ENCODE peak calls at places on chromosome 21, in six cellular contexts. N is heart left ventricle, Y is uterus, V is stomach, K is Peyer's patch, S is IMR-90. I is an unnamed sample.

GRCh38 chr21:22900511-22900910 is 1902.3 kb downstream of the NCAM2 start:
- DNase-seq in Y (no peak), V (no peak), S (peak; percentile 2), K (no peak), N (no peak), I (no peak)

GRCh38 chr21:34554227-34554626 is 42.2 kb upstream of the KCNE1 start:
- DNase-seq in N (no peak), Y (no peak), S (no peak), K (no peak), V (no peak), I (no peak)

GRCh38 chr21:15289896-15290841 is 225.4 kb upstream of the NRIP1 start:
- DNase-seq in N (no peak), S (no peak), K (no peak), Y (no peak), V (peak; percentile 76), I (no peak)

GRCh38 chr21:29350246-29350779 is 51.6 kb downstream of the BACH1 start:
- DNase-seq in K (no peak), N (no peak), S (peak; percentile 40), Y (no peak), V (no peak), I (no peak)

GRCh38 chr21:34530264-34530663 is 18.3 kb upstream of the KCNE1 start:
- DNase-seq in N (no peak), K (no peak), S (peak; percentile 86), Y (no peak), V (no peak), I (no peak)

GRCh38 chr21:15439726-15440125 is 290.1 kb upstream of the USP25 start:
- DNase-seq in V (no peak), Y (no peak), K (no peak), N (no peak), S (no peak), I (no peak)

GRCh38 chr21:33334824-33335223 is 10.1 kb downstream of the IFNAR1 start:
- DNase-seq in Y (no peak), V (no peak), N (no peak), K (no peak), S (no peak), I (no peak)

GRCh38 chr21:22342855-22343254 is 1344.6 kb downstream of the NCAM2 start:
- DNase-seq in K (no peak), N (no peak), Y (no peak), V (no peak), S (no peak), I (no peak)

GRCh38 chr21:43937898-43938309 is 72.9 kb downstream of the AGPAT3 start:
- DNase-seq in S (no peak), V (no peak), N (no peak), Y (no peak), K (peak; percentile 77), I (no peak)

GRCh38 chr21:16908087-16908486 is 604.8 kb upstream of the CXADR start:
- DNase-seq in V (no peak), K (no peak), Y (peak; percentile 72), S (no peak), N (no peak), I (peak; percentile 31)

GRCh38 chr21:33128538-33128937 is 58.6 kb downstream of the OLIG1 start:
- DNase-seq in V (no peak), N (no peak), K (no peak), S (no peak), Y (no peak), I (no peak)

GRCh38 chr21:31115249-31115648 is 77.0 kb upstream of the KRTAP19-8 start:
- DNase-seq in V (no peak), N (no peak), S (no peak), K (no peak), Y (no peak), I (no peak)

GRCh38 chr21:37225440-37225839 is 41.7 kb downstream of the VPS26C start:
- DNase-seq in K (no peak), Y (no peak), V (no peak), N (no peak), S (no peak), I (no peak)

GRCh38 chr21:28675265-28676041 is 317.2 kb downstream of the LTN1 start:
- DNase-seq in N (no peak), K (no peak), V (no peak), Y (peak; percentile 29), S (no peak), I (no peak)

GRCh38 chr21:34807881-34808568 is 139.2 kb downstream of the CLIC6 start:
- DNase-seq in S (peak; percentile 94), V (peak; percentile 41), N (no peak), K (no peak), Y (peak; percentile 43), I (no peak)

GRCh38 chr21:32306021-32306780 is 7.5 kb downstream of the MRAP start:
- DNase-seq in V (no peak), Y (no peak), S (no peak), N (no peak), K (no peak), I (no peak)

GRCh38 chr21:19224090-19224489 is 820.5 kb upstream of the TMPRSS15 start:
- DNase-seq in V (no peak), N (no peak), Y (no peak), S (no peak), K (no peak), I (no peak)

GRCh38 chr21:39579734-39580332 is 32.9 kb upstream of the B3GALT5 start:
- DNase-seq in Y (no peak), N (no peak), S (no peak), K (no peak), V (no peak), I (no peak)

GRCh38 chr21:39576518-39577128 is 36.1 kb upstream of the B3GALT5 start:
- DNase-seq in N (no peak), K (no peak), S (no peak), V (no peak), Y (no peak), I (no peak)

GRCh38 chr21:39580744-39581143 is 32.0 kb upstream of the B3GALT5 start:
- DNase-seq in S (no peak), K (no peak), V (no peak), Y (no peak), N (no peak), I (no peak)

GRCh38 chr21:39582749-39583148 is 30.0 kb upstream of the B3GALT5 start:
- DNase-seq in K (no peak), Y (no peak), N (no peak), V (no peak), S (no peak), I (no peak)

DNA sequence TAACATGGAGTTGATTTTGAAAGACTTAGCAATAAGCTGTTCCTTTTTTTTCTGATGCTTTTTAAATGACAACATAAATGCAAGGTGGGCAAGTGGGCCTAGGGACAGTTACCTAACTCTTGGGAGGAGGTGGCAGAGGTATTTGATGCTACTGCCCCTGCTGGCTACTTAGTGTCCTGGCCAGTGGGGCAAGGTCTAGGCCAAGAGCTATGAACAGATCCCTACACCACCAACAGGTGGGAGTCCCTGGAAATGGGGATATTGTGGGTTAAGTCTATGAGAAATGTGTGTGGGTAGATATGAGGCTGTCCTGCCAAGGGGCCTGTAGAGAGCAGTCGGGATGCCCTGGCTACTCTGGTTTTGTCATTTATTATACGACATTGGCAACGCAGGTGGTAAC is 31.3 kb upstream of the B3GALT5 start:
- DNase-seq in N (no peak), Y (no peak), S (no peak), K (no peak), V (no peak), I (no peak)
- TF ChIP-seq CTCF in N (no peak), Y (no peak), S (no peak), K (no peak), V (no peak), I (no peak)

GRCh38 chr21:35909456-35910178 is 150.7 kb downstream of the SETD4 start:
- DNase-seq in S (peak; percentile 21), K (no peak), Y (no peak), N (no peak), V (no peak), I (no peak)
- H3K4me3 ChIP-seq in S (no peak overlapping the region), K (no peak overlapping the region), Y (no peak overlapping the region), N (no peak overlapping the region), V (no peak overlapping the region), I (no peak overlapping the region)

GRCh38 chr21:42833439-42833815 is 45.9 kb downstream of the WDR4 start:
- DNase-seq in K (peak; percentile 25), V (peak; percentile 54), S (peak; percentile 5), N (no peak), Y (no peak), I (no peak)

GRCh38 chr21:42829954-42830353 is 49.4 kb downstream of the WDR4 start:
- DNase-seq in V (no peak), K (peak; percentile 13), S (no peak), N (no peak), Y (no peak), I (no peak)

GRCh38 chr21:42827588-42827987 is 51.8 kb downstream of the WDR4 start:
- DNase-seq in K (no peak), S (no peak), V (no peak), N (no peak), Y (no peak), I (no peak)

GRCh38 chr21:42829417-42829816 is 49.9 kb downstream of the WDR4 start:
- DNase-seq in V (no peak), Y (no peak), S (no peak), K (peak; percentile 10), N (no peak), I (no peak)

GRCh38 chr21:42830456-42831455 is 48.6 kb downstream of the WDR4 start:
- DNase-seq in S (no peak), K (peak; percentile 15), N (no peak), V (peak; percentile 25), Y (peak; percentile 15), I (no peak)
- TF ChIP-seq POLR2A in S (no peak), K (no peak), N (no peak), V (no peak), Y (no peak), I (no peak)

DNA sequence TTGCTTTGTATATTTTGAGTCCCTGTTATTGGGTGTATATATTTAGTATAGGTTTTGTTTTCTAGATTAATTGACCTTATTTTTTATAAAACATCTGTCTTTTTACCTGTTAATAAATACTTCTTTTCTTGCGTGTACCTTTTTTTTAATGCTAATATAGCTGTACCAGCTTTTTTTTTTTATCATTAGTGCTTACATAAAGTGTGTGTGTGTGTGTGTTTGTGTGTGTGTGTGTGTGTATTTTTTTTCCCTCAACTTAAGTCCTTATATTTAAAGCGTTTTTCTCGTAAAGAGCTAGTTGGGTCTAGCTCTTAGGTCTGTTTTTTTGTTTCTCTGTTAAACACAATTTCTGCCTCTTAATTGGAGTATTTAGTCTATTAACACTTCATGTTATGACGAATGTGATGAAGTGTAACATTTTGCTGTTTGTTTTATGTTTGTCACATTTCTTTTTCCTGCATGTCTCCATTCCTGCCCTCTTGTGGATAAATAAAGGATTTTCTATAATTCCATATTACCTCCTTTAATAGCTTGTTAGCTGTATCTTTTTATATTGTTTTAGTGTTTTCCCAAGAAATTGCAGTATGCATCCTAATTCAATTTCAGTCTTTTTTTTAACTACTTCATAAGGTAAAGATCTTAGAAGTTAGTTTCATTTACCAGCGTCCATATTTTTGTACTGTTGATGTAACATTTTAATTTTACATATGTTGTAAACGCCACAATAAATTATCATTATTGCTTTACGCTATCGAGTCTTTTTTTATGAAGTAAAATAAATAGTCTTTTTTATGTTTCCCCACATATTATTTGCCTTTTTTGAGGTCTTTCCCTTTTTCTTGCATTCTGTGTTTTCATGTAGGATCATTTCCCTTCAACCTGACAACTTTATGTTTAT is 4.3 kb downstream of the PRMT2 start:
- DNase-seq in Y (no peak), V (no peak), K (no peak), S (peak; percentile 16), N (no peak), I (no peak)
- TF ChIP-seq CTCF in Y (peak; percentile 18), V (peak; percentile 25), K (no peak), S (peak; percentile 40), N (peak; percentile 39), I (peak; percentile 33)

GRCh38 chr21:45883090-45883489 is 98.5 kb upstream of the COL6A1 start:
- DNase-seq in N (no peak), S (no peak), Y (no peak), K (no peak), V (no peak), I (no peak)
- H3K4me3 ChIP-seq in N (no peak overlapping the region), S (no peak overlapping the region), Y (no peak overlapping the region), K (no peak overlapping the region), V (no peak overlapping the region), I (no peak overlapping the region)

I was measured in breast epithelium.